ENCODE peak calls at places on chromosomes 2 and 18, in five cellular contexts. S, F, R, C and W are unnamed samples.

GRCh38 chr2:105929506-105929905 is 184.8 kb downstream of the NCK2 start:
- DNase-seq in C (no peak), R (no peak), F (no peak), S (no peak), W (no peak)

GRCh38 chr2:200177971-200178911 is 128.3 kb upstream of the SPATS2L start:
- DNase-seq in C (peak; percentile 61), S (no peak), F (no peak), R (no peak), W (peak; percentile 98)

GRCh38 chr18:37346048-37346447 is 219.6 kb downstream of the CELF4 start:
- DNase-seq in R (no peak), F (no peak), C (no peak), S (no peak), W (peak; percentile 9)

GRCh38 chr2:179677148-179677688 is 184.2 kb downstream of the ZNF385B start:
- DNase-seq in R (no peak), F (no peak), S (no peak), C (no peak), W (peak; percentile 69)

GRCh38 chr2:181368036-181368435 is 89.2 kb upstream of the ITGA4 start:
- DNase-seq in S (no peak), R (no peak), F (no peak), C (no peak), W (no peak)

GRCh38 chr2:71830497-71831207 is 317.0 kb downstream of the CYP26B1 start:
- DNase-seq in S (no peak), C (no peak), F (no peak), R (no peak), W (no peak)

GRCh38 chr2:31378389-31378788 is 36.2 kb downstream of the XDH start:
- DNase-seq in F (no peak), S (no peak), R (no peak), C (peak; percentile 23), W (no peak)

GRCh38 chr2:153057743-153058142 is 339.3 kb downstream of the ARL6IP6 start:
- DNase-seq in S (no peak), R (no peak), F (no peak), C (no peak), W (no peak)

GRCh38 chr2:38122344-38122743 is 46.4 kb upstream of the CYP1B1 start:
- DNase-seq in S (no peak), F (no peak), C (peak; percentile 52), R (no peak), W (peak; percentile 86)

GRCh38 chr2:161918692-161919091 is 155.3 kb downstream of the DPP4 start:
- DNase-seq in R (no peak), S (no peak), C (no peak), F (no peak), W (no peak)

GRCh38 chr2:70708376-70709199 is 59.4 kb downstream of the ADD2 start:
- DNase-seq in R (no peak), F (no peak), C (no peak), S (no peak), W (no peak)

GRCh38 chr2:215355801-215356200 is 43.9 kb downstream of the ATIC start:
- DNase-seq in S (no peak), R (peak; percentile 42), F (no peak), C (no peak), W (no peak)

GRCh38 chr2:235343156-235343774 is 150.6 kb upstream of the AGAP1 start:
- DNase-seq in R (no peak), F (no peak), S (no peak), C (peak; percentile 9), W (peak; percentile 30)

GRCh38 chr2:150478206-150478974 is 9.1 kb downstream of the RND3 start:
- DNase-seq in S (no peak), C (no peak), F (no peak), R (peak; percentile 54), W (peak; percentile 58)

GRCh38 chr2:120566331-120567035 is 169.2 kb upstream of the GLI2 start:
- DNase-seq in R (no peak), F (no peak), S (peak; percentile 75), C (peak; percentile 86), W (peak; percentile 99)

GRCh38 chr2:136510244-136510643 is 255.1 kb upstream of the THSD7B start:
- DNase-seq in R (no peak), S (no peak), C (no peak), F (no peak), W (no peak)

GRCh38 chr2:233650981-233651380 is 14.7 kb downstream of the UGT1A10 start:
- DNase-seq in C (no peak), R (peak; percentile 34), F (no peak), S (no peak), W (no peak)

GRCh38 chr2:38740851-38741541 is 10.2 kb downstream of the SRSF7 start:
- DNase-seq in F (no peak), S (peak; percentile 57), R (peak; percentile 16), C (no peak), W (peak; percentile 62)

GRCh38 chr2:48341556-48342133 is 188.3 kb upstream of the STON1 start:
- DNase-seq in C (no peak), R (no peak), S (no peak), F (no peak), W (no peak)
- H3K27ac ChIP-seq in C (peak overlapping the region; percentile 54), R (no peak overlapping the region), S (no peak overlapping the region), F (no peak overlapping the region), W (peak overlapping the region; percentile 23)

GRCh38 chr2:99608092-99608491 is 118.3 kb upstream of the REV1 start:
- DNase-seq in F (no peak), R (no peak), C (no peak), S (no peak), W (no peak)

GRCh38 chr2:99608861-99609260 is 119.0 kb upstream of the REV1 start:
- DNase-seq in C (no peak), S (no peak), F (no peak), R (no peak), W (no peak)

GRCh38 chr2:99609851-99610381 is 120.1 kb upstream of the REV1 start:
- DNase-seq in R (peak; percentile 5), C (no peak), S (no peak), F (no peak), W (no peak)

GRCh38 chr2:99605036-99605435 is 115.2 kb upstream of the REV1 start:
- DNase-seq in F (no peak), C (no peak), S (no peak), R (no peak), W (no peak)

DNA sequence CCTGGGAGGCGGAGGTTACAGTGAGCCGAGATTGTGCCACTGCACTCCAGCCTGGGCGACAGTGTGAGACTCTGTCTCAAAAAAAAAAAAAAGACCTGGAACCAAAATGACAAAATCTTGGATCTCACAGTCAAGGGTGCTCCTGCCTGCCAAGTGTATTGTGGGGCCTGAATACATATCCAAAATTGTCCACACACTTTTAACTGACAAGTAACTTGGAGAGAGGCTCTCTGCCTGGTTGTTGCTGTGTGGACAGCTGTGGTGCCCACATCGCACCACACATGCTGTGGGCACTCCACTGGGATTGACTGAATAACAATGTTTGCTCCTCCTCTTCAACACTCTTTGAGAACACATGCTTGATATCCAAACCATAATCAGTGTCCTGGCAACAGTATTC is 117.6 kb upstream of the REV1 start:
- DNase-seq in F (no peak), R (no peak), S (no peak), C (no peak), W (no peak)
- TF ChIP-seq CTCF in F (no peak), R (no peak), S (no peak), C (no peak), W (no peak)

GRCh38 chr18:48328473-48329205 is 80.5 kb downstream of the ZBTB7C start:
- DNase-seq in S (no peak), C (no peak), F (peak; percentile 8), R (peak; percentile 72), W (no peak)
- H3K27ac ChIP-seq in S (no peak overlapping the region), C (no peak overlapping the region), F (no peak overlapping the region), R (peak overlapping the region; percentile 91), W (peak overlapping the region; percentile 72)

GRCh38 chr2:21326152-21326551 is 202.4 kb downstream of the TDRD15 start:
- DNase-seq in S (no peak), C (no peak), R (no peak), F (no peak), W (no peak)
- TF ChIP-seq CTCF in S (no peak), C (no peak), R (peak; percentile 39), F (no peak), W (no peak)

GRCh38 chr2:190742431-190742830 is 93.5 kb downstream of the NAB1 start:
- DNase-seq in S (no peak), C (no peak), F (no peak), R (no peak), W (no peak)

GRCh38 chr2:190746971-190747761 is 98.3 kb downstream of the NAB1 start:
- DNase-seq in C (no peak), S (no peak), F (no peak), R (no peak), W (no peak)

GRCh38 chr2:190740449-190740848 is 91.6 kb downstream of the NAB1 start:
- DNase-seq in C (no peak), R (no peak), S (no peak), F (no peak), W (no peak)

GRCh38 chr2:190748966-190749365 is 100.1 kb downstream of the NAB1 start:
- DNase-seq in C (no peak), R (no peak), F (no peak), S (no peak), W (no peak)

DNA sequence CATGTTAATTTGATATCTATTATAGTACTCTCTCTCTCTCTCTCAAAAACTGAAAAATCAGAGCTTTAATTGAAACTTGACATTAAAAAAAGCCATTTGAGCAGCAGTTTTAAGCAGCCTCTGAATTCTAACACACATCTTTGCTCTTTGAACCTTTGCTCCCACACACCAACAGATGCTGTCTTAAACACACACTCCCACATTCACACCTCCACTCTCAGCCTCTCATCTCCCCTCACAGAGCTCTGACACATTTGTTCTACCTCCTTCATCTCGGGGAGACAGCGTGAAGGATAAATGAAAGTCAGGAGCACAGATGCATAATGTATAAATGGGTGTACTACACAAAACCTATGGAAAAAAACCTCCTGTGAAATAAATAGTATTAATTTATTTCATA is 95.2 kb downstream of the NAB1 start:
- DNase-seq in R (no peak), S (no peak), C (no peak), F (no peak), W (no peak)
- H3K27ac ChIP-seq in R (no peak overlapping the region), S (no peak overlapping the region), C (no peak overlapping the region), F (no peak overlapping the region), W (no peak overlapping the region)